ENCODE peak calls at places on chromosome 2, in seven cellular contexts. Q, I, Z, D, Y, A and G are unnamed samples.

GRCh38 chr2:120703330-120703994 is 32.2 kb upstream of the GLI2 start:
- DNase-seq in Q (peak; percentile 45), I (no peak), Z (no peak), Y (no peak), A (no peak), D (no peak), G (no peak)

GRCh38 chr2:240558229-240558885 is 569 bp upstream of the ANKMY1 start:
- DNase-seq in I (peak; percentile 47), D (peak; percentile 54), Z (no peak), A (no peak), Y (peak; percentile 26), Q (no peak), G (no peak)

GRCh38 chr2:162086904-162087303 is 12.9 kb upstream of the DPP4 start:
- DNase-seq in A (no peak), Y (no peak), Z (no peak), Q (no peak), D (no peak), I (no peak), G (no peak)

GRCh38 chr2:119760876-119761275 is 1.2 kb downstream of the PTPN4 start:
- DNase-seq in A (no peak), Z (no peak), I (no peak), Q (no peak), Y (no peak), D (no peak), G (no peak)

GRCh38 chr2:44211183-44211582 is 42.5 kb downstream of the PPM1B start:
- DNase-seq in Q (no peak), I (no peak), Z (no peak), D (no peak), A (no peak), Y (no peak), G (no peak)

GRCh38 chr2:18792226-18792629 is 202.9 kb upstream of the NT5C1B start:
- DNase-seq in A (no peak), I (no peak), Q (no peak), Y (no peak), Z (no peak), D (no peak), G (no peak)

GRCh38 chr2:139773720-139774277 is 993.6 kb upstream of the NXPH2 start:
- DNase-seq in Y (no peak), Z (no peak), I (no peak), D (no peak), A (no peak), Q (no peak), G (no peak)

GRCh38 chr2:99695856-99696255 is 206.0 kb upstream of the REV1 start:
- DNase-seq in Z (no peak), Y (no peak), I (no peak), D (no peak), Q (no peak), A (no peak), G (no peak)

GRCh38 chr2:1550658-1551316 is 137.5 kb downstream of the TPO start:
- DNase-seq in Q (peak; percentile 46), Z (peak; percentile 66), A (peak; percentile 74), I (peak; percentile 58), Y (peak; percentile 54), D (peak; percentile 71), G (peak; percentile 74)

GRCh38 chr2:1586251-1586945 is 157.9 kb downstream of the PXDN start:
- DNase-seq in D (no peak), Z (no peak), Y (no peak), I (no peak), Q (no peak), A (no peak), G (no peak)

GRCh38 chr2:54657664-54658083 is 65.8 kb upstream of the EML6 start:
- DNase-seq in I (no peak), A (peak; percentile 83), Q (peak; percentile 68), Y (peak; percentile 64), D (no peak), Z (peak; percentile 82), G (peak; percentile 70)

GRCh38 chr2:172930871-172931255 is 144.8 kb upstream of the MAP3K20 start:
- DNase-seq in A (no peak), D (no peak), Z (no peak), Y (no peak), Q (no peak), I (no peak), G (no peak)

DNA sequence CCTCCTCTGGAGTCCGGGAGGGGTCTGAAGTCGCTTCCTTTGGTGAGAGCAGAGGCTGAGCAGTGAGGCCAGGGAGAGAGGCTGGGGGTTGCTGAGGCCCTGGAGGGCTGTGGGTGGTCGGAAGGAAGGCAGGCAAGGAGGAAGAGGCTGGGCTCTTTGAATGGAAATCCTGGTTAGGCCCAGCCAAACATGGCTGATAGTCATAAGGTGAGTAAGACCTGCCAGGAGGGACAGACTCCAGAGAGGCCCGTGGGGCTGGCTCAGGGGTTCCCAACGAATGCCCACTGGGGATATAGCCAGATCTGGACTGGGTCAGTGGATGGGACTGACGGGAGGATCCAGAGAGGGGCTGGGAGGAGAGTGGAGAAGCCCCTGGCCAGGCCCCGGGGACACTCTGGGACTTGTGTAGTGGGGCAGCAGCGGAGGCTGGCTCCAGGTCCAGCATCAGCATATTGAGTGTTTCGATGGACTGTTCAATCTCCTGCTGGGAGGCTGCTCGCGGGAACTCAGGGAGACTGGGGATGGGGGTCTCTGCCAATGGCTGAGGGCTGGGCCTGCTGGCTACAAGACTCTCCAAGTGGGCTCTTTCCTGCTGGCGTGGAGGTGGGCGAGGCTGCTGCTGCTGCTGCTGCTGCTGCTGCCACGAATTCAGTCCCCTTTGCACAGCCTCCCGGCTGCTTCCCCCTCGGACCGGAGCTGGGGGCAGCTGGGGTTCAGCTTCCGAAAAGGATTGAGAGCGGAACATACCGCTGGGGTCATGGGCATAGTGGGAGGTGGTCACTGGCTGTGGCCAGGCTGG is 155.0 kb downstream of the TNS1 start:
- DNase-seq in D (peak; percentile 12), A (no peak), Q (no peak), I (peak; percentile 24), Y (no peak), Z (no peak), G (no peak)
- H3K27ac ChIP-seq in D (no peak overlapping the region), A (no peak overlapping the region), Q (no peak overlapping the region), I (no peak overlapping the region), Y (peak overlapping the region; percentile 27), Z (no peak overlapping the region), G (no peak overlapping the region)

GRCh38 chr2:207162319-207162718 is 3.4 kb downstream of the KLF7 start:
- DNase-seq in Q (no peak), Z (no peak), I (no peak), A (no peak), Y (no peak), D (no peak), G (no peak)

GRCh38 chr2:207161724-207162123 is 4.0 kb downstream of the KLF7 start:
- DNase-seq in I (no peak), Z (no peak), A (no peak), D (no peak), Q (peak; percentile 64), Y (no peak), G (no peak)

GRCh38 chr2:207163815-207164747 is 1.7 kb downstream of the KLF7 start:
- DNase-seq in Q (peak; percentile 72), Z (peak; percentile 44), D (peak; percentile 68), I (peak; percentile 68), A (peak; percentile 62), Y (peak; percentile 78), G (peak; percentile 74)

GRCh38 chr2:207161247-207161646 is 4.5 kb downstream of the KLF7 start:
- DNase-seq in Q (no peak), I (no peak), Z (no peak), Y (no peak), D (no peak), A (no peak), G (no peak)

DNA sequence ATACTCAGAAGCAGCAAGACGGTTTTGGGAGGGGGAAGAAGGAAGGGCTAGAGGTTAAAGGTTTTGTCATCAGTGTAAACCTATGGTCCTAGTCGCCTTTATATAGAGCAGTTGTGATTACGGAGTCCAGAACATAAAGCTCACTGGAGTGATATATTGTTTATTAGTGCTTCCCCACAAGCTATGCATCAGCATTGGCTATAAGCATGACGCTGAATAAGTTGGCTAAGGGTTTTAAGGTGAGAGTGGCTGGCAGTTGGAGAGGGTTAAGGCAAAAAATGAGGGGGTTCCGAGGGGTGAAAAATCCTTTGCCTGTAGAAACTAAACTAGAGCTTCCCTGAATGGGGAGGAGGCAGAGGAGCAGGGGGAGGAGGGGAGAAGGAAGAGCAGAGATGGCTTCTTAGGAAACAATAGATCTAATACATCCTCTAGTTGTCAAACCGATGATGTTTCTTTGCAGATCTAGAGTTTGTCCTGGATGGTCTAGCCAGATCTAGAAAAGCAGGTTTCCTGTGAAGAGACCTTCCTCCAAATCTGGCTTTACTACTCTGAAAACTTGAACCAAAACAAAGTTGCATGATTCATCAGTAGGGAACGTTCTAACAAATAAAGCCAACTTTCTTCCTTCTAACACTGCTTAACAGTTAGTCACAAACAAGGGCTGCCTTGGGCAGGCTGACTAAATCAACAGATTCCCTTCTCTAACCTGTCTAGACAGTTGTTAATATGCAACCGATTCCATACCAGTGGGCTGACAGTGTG is 2.5 kb downstream of the KLF7 start:
- DNase-seq in Q (peak; percentile 91), Z (peak; percentile 45), D (no peak), I (no peak), Y (peak; percentile 69), A (peak; percentile 45), G (peak; percentile 47)
- TF ChIP-seq POLR2A in Q (no peak), Z (no peak), D (no peak), I (no peak), Y (no peak), A (no peak), G (no peak)

DNA sequence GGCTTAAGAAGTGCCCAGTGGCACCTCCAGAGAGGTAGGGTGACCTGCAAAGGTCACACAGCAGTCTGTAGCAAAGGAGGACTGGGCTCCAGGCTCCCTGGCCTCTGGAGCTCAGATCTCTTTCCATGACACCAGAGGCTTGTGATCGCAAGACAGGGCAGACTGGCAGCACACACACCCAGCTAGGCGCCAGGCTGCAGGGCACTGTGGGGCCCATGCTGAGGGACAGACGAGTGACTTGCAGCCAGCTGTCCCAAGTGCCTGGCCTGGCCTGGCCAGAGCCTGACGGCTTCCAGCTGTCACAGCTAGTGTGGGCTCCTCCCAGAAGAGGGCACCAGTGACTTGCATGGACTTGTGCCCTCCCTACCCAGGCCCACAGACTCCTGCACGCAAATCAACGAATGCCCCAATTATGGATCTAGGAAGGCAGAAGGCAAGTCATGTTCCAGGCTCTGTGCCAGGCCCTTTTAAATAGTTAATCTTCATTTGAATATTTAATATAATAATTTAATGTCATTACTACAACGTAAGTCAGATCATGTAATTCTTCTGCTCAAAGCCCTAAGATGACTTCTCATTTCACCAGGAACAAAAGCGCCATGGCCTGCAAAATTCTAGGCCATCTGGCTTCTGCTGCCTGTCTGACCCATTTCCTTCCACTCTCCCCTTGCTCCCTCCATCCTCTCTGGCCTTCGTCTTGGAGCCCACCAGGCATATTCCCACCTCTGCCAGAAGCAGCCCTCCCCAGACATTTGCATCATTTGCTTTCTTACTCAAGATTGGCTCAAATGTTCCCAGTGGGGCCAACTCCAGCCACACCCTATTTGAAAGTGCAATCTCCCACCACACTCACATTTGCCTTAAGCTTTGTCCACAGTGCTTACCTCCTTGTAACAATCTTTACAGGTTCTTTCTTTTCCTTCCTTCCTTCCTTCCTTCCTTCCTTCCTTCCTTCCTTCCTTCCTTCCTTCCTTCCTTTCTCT is 3.7 kb upstream of the SPEG start:
- DNase-seq in Y (no peak), I (no peak), A (no peak), Q (peak; percentile 46), Z (no peak), D (no peak), G (peak; percentile 40)
- TF ChIP-seq CTCF in Y (no peak), I (no peak), A (no peak), Q (peak; percentile 49), Z (no peak), D (peak; percentile 21), G (no peak)

DNA sequence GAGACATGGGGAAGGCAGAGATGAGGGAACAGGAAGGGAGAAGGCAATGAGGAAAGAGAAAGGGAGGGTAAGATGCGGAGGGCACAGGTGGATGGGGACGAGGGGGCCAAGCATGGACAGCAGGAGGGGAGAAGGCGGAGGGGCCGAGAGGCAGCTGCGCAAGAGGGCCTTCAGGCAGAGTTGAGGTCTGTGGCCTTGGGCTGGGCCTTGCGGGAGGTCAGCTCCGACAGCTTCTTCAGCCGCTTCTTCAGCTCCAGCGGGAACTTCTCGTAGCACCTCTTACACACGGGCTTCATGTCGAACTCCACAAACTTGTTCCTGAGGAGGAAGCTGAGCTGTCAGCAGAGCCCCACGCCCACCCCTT is 6.9 kb upstream of the GPR17 start:
- DNase-seq in A (no peak), I (no peak), Z (no peak), D (no peak), Q (no peak), Y (no peak), G (no peak)
- H3K27ac ChIP-seq in A (no peak overlapping the region), I (peak overlapping the region; percentile 59), Z (no peak overlapping the region), D (no peak overlapping the region), Q (no peak overlapping the region), Y (no peak overlapping the region), G (no peak overlapping the region)